ENCODE peak calls at places on chromosomes 1 and 21, in five cellular contexts. One of them, this sample, is unnamed.
A peak's percentile ranks its signal among the peaks of the same experiment; 100 is the strongest.

GRCh38 chr1:19101244-19101643 is 108.8 kb downstream of the UBR4 start:
- DNase-seq in endodermal cell: no peak
- DNase-seq in CD4-positive, CD25-positive, alpha-beta regulatory T cell: no peak
- DNase-seq in ovary: no peak
- DNase-seq in thoracic aorta: no peak
- DNase-seq in this sample: no peak

GRCh38 chr1:199046618-199047017 is 407.8 kb downstream of the PTPRC start:
- DNase-seq in ovary: no peak
- DNase-seq in thoracic aorta: no peak
- DNase-seq in CD4-positive, CD25-positive, alpha-beta regulatory T cell: no peak
- DNase-seq in endodermal cell: no peak
- DNase-seq in this sample: no peak

GRCh38 chr1:197391303-197392226 is 123.5 kb downstream of the CRB1 start:
- DNase-seq in endodermal cell: no peak
- DNase-seq in CD4-positive, CD25-positive, alpha-beta regulatory T cell: peak; percentile 50
- DNase-seq in thoracic aorta: no peak
- DNase-seq in ovary: no peak
- DNase-seq in this sample: no peak

GRCh38 chr1:246333855-246334254 is 173.2 kb downstream of the SMYD3 start:
- DNase-seq in CD4-positive, CD25-positive, alpha-beta regulatory T cell: no peak
- DNase-seq in endodermal cell: no peak
- DNase-seq in ovary: no peak
- DNase-seq in thoracic aorta: no peak
- DNase-seq in this sample: no peak

GRCh38 chr1:161001537-161001936 is 19.4 kb downstream of the F11R start:
- DNase-seq in endodermal cell: no peak
- DNase-seq in ovary: no peak
- DNase-seq in CD4-positive, CD25-positive, alpha-beta regulatory T cell: no peak
- DNase-seq in thoracic aorta: no peak
- DNase-seq in this sample: no peak

GRCh38 chr1:241479294-241479693 is 40.3 kb downstream of the FH start:
- DNase-seq in ovary: no peak
- DNase-seq in endodermal cell: no peak
- DNase-seq in thoracic aorta: no peak
- DNase-seq in CD4-positive, CD25-positive, alpha-beta regulatory T cell: no peak
- DNase-seq in this sample: no peak

GRCh38 chr1:248359415-248359814 is 2.0 kb upstream of the OR2T4 start:
- DNase-seq in ovary: no peak
- DNase-seq in thoracic aorta: no peak
- DNase-seq in CD4-positive, CD25-positive, alpha-beta regulatory T cell: no peak
- DNase-seq in endodermal cell: no peak
- DNase-seq in this sample: no peak

GRCh38 chr1:27027575-27028250 is 15.1 kb upstream of the TENT5B start:
- DNase-seq in ovary: no peak
- DNase-seq in endodermal cell: no peak
- DNase-seq in thoracic aorta: no peak
- DNase-seq in CD4-positive, CD25-positive, alpha-beta regulatory T cell: no peak
- DNase-seq in this sample: no peak

GRCh38 chr1:171166361-171166760 is 18.7 kb upstream of the FMO2 start:
- DNase-seq in thoracic aorta: no peak
- DNase-seq in endodermal cell: no peak
- DNase-seq in ovary: no peak
- DNase-seq in CD4-positive, CD25-positive, alpha-beta regulatory T cell: no peak
- DNase-seq in this sample: no peak

GRCh38 chr21:34612056-34612455 is 2.9 kb downstream of the RCAN1 start:
- DNase-seq in endodermal cell: no peak
- DNase-seq in thoracic aorta: no peak
- DNase-seq in CD4-positive, CD25-positive, alpha-beta regulatory T cell: no peak
- DNase-seq in ovary: no peak
- DNase-seq in this sample: no peak

GRCh38 chr1:47178665-47179022 is 11.2 kb downstream of the PDZK1IP1 start:
- DNase-seq in thoracic aorta: no peak
- DNase-seq in ovary: no peak
- DNase-seq in CD4-positive, CD25-positive, alpha-beta regulatory T cell: no peak
- DNase-seq in endodermal cell: no peak
- DNase-seq in this sample: no peak

GRCh38 chr1:98870959-98871903 is 133.4 kb downstream of the PLPPR5 start:
- DNase-seq in ovary: no peak
- DNase-seq in CD4-positive, CD25-positive, alpha-beta regulatory T cell: peak; percentile 91
- DNase-seq in endodermal cell: no peak
- DNase-seq in thoracic aorta: no peak
- DNase-seq in this sample: no peak

GRCh38 chr1:210723646-210724045 is 394.9 kb downstream of the HHAT start:
- DNase-seq in CD4-positive, CD25-positive, alpha-beta regulatory T cell: no peak
- DNase-seq in thoracic aorta: no peak
- DNase-seq in endodermal cell: no peak
- DNase-seq in ovary: no peak
- DNase-seq in this sample: no peak

GRCh38 chr1:18534810-18535205 is 54.1 kb downstream of the KLHDC7A start:
- DNase-seq in thoracic aorta: no peak
- DNase-seq in ovary: no peak
- DNase-seq in CD4-positive, CD25-positive, alpha-beta regulatory T cell: no peak
- DNase-seq in endodermal cell: peak; percentile 21
- DNase-seq in this sample: no peak

GRCh38 chr1:168691541-168691940 is 37.5 kb downstream of the DPT start:
- DNase-seq in CD4-positive, CD25-positive, alpha-beta regulatory T cell: no peak
- DNase-seq in thoracic aorta: no peak
- DNase-seq in ovary: no peak
- DNase-seq in endodermal cell: no peak
- DNase-seq in this sample: no peak

GRCh38 chr1:100397681-100398080 is 45.4 kb downstream of the CDC14A start:
- DNase-seq in thoracic aorta: no peak
- DNase-seq in CD4-positive, CD25-positive, alpha-beta regulatory T cell: no peak
- DNase-seq in ovary: no peak
- DNase-seq in endodermal cell: no peak
- DNase-seq in this sample: no peak

GRCh38 chr21:41425954-41426655 is at the start of gene MX1:
- DNase-seq in endodermal cell: peak; percentile 75
- DNase-seq in CD4-positive, CD25-positive, alpha-beta regulatory T cell: peak; percentile 88
- DNase-seq in ovary: peak; percentile 76
- DNase-seq in thoracic aorta: no peak
- DNase-seq in this sample: peak; percentile 70

GRCh38 chr1:151398691-151399065 is 695 bp upstream of the PSMB4 start:
- DNase-seq in ovary: no peak
- DNase-seq in thoracic aorta: no peak
- DNase-seq in CD4-positive, CD25-positive, alpha-beta regulatory T cell: no peak
- DNase-seq in endodermal cell: no peak
- DNase-seq in this sample: no peak

GRCh38 chr1:24867064-24867870 is 62.8 kb downstream of the RUNX3 start:
- DNase-seq in CD4-positive, CD25-positive, alpha-beta regulatory T cell: no peak
- DNase-seq in endodermal cell: no peak
- DNase-seq in ovary: no peak
- DNase-seq in thoracic aorta: no peak
- DNase-seq in this sample: no peak

GRCh38 chr1:198253668-198254067 is 96.9 kb downstream of the NEK7 start:
- DNase-seq in endodermal cell: no peak
- DNase-seq in CD4-positive, CD25-positive, alpha-beta regulatory T cell: no peak
- DNase-seq in ovary: no peak
- DNase-seq in thoracic aorta: no peak
- DNase-seq in this sample: no peak

GRCh38 chr1:226549937-226550670 is 1.5 kb downstream of the STUM start:
- DNase-seq in thoracic aorta: no peak
- DNase-seq in ovary: peak; percentile 58
- DNase-seq in CD4-positive, CD25-positive, alpha-beta regulatory T cell: peak; percentile 9
- DNase-seq in endodermal cell: peak; percentile 78
- DNase-seq in this sample: peak; percentile 64

GRCh38 chr1:230787471-230787870 is 40.3 kb downstream of the CAPN9 start:
- DNase-seq in endodermal cell: peak; percentile 20
- DNase-seq in ovary: no peak
- DNase-seq in thoracic aorta: no peak
- DNase-seq in CD4-positive, CD25-positive, alpha-beta regulatory T cell: no peak
- DNase-seq in this sample: no peak

GRCh38 chr1:43653339-43653738 is 3.4 kb downstream of the KDM4A start:
- DNase-seq in CD4-positive, CD25-positive, alpha-beta regulatory T cell: no peak
- DNase-seq in ovary: no peak
- DNase-seq in endodermal cell: peak; percentile 86
- DNase-seq in thoracic aorta: no peak
- DNase-seq in this sample: peak; percentile 53

GRCh38 chr1:61749574-61749973 is 7.3 kb downstream of the PATJ start:
- DNase-seq in ovary: no peak
- DNase-seq in CD4-positive, CD25-positive, alpha-beta regulatory T cell: no peak
- DNase-seq in thoracic aorta: no peak
- DNase-seq in endodermal cell: no peak
- DNase-seq in this sample: no peak

GRCh38 chr1:192376387-192376786 is 59.6 kb downstream of the RGS21 start:
- DNase-seq in thoracic aorta: no peak
- DNase-seq in CD4-positive, CD25-positive, alpha-beta regulatory T cell: no peak
- DNase-seq in endodermal cell: no peak
- DNase-seq in ovary: no peak
- DNase-seq in this sample: no peak

GRCh38 chr1:230498704-230499103 is 72.6 kb upstream of the PGBD5 start:
- DNase-seq in thoracic aorta: no peak
- DNase-seq in endodermal cell: no peak
- DNase-seq in ovary: no peak
- DNase-seq in CD4-positive, CD25-positive, alpha-beta regulatory T cell: no peak
- DNase-seq in this sample: no peak

GRCh38 chr1:156926175-156926574 is 5.7 kb downstream of the LRRC71 start:
- DNase-seq in ovary: no peak
- DNase-seq in thoracic aorta: no peak
- DNase-seq in CD4-positive, CD25-positive, alpha-beta regulatory T cell: no peak
- DNase-seq in endodermal cell: no peak
- DNase-seq in this sample: peak; percentile 79

GRCh38 chr1:232667781-232668101 is 37.8 kb upstream of the SIPA1L2 start:
- DNase-seq in thoracic aorta: no peak
- DNase-seq in ovary: no peak
- DNase-seq in endodermal cell: no peak
- DNase-seq in CD4-positive, CD25-positive, alpha-beta regulatory T cell: no peak
- DNase-seq in this sample: no peak

GRCh38 chr1:113809651-113810602 is 2.3 kb downstream of the RSBN1 start:
- DNase-seq in CD4-positive, CD25-positive, alpha-beta regulatory T cell: no peak
- DNase-seq in thoracic aorta: no peak
- DNase-seq in endodermal cell: no peak
- DNase-seq in ovary: no peak
- DNase-seq in this sample: no peak

GRCh38 chr1:150005606-150006005 is 4.9 kb downstream of the OTUD7B start:
- DNase-seq in thoracic aorta: no peak
- DNase-seq in ovary: no peak
- DNase-seq in endodermal cell: no peak
- DNase-seq in CD4-positive, CD25-positive, alpha-beta regulatory T cell: no peak
- DNase-seq in this sample: no peak

GRCh38 chr1:52554756-52555155 is 1.9 kb upstream of the TUT4 start:
- DNase-seq in thoracic aorta: no peak
- DNase-seq in ovary: no peak
- DNase-seq in CD4-positive, CD25-positive, alpha-beta regulatory T cell: no peak
- DNase-seq in endodermal cell: peak; percentile 46
- DNase-seq in this sample: no peak

GRCh38 chr1:46171351-46171750 is 3.5 kb upstream of the TSPAN1 start:
- DNase-seq in CD4-positive, CD25-positive, alpha-beta regulatory T cell: no peak
- DNase-seq in thoracic aorta: no peak
- DNase-seq in ovary: no peak
- DNase-seq in endodermal cell: no peak
- DNase-seq in this sample: no peak

DNA sequence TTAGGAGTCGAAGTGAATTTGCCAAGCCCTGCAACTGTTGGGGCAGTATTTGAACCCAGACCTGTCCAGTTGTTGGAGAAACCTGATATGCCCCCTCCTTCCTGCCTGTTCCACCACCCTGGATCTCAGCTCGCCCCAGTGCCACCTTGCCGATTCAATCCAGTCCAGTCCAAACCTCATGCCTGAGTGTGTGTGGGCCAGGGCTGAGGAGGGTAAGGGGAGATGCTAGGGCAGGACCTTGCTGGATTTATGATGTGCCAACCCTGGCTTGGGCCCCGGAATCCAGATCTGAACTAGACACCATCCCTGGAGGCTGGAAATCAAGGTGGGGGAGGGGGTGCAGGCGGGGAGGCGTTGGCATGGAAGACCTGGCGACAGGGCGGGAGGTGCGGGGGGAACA is 98.9 kb upstream of the WNT4 start:
- DNase-seq in thoracic aorta: no peak
- DNase-seq in ovary: no peak
- DNase-seq in endodermal cell: no peak
- DNase-seq in CD4-positive, CD25-positive, alpha-beta regulatory T cell: no peak
- DNase-seq in this sample: no peak
- H3K27ac ChIP-seq in thoracic aorta: no peak overlapping the region
- H3K27ac ChIP-seq in ovary: no peak overlapping the region
- H3K27ac ChIP-seq in endodermal cell: no peak overlapping the region
- H3K27ac ChIP-seq in CD4-positive, CD25-positive, alpha-beta regulatory T cell: no peak overlapping the region
- H3K27ac ChIP-seq in this sample: no peak overlapping the region

DNA sequence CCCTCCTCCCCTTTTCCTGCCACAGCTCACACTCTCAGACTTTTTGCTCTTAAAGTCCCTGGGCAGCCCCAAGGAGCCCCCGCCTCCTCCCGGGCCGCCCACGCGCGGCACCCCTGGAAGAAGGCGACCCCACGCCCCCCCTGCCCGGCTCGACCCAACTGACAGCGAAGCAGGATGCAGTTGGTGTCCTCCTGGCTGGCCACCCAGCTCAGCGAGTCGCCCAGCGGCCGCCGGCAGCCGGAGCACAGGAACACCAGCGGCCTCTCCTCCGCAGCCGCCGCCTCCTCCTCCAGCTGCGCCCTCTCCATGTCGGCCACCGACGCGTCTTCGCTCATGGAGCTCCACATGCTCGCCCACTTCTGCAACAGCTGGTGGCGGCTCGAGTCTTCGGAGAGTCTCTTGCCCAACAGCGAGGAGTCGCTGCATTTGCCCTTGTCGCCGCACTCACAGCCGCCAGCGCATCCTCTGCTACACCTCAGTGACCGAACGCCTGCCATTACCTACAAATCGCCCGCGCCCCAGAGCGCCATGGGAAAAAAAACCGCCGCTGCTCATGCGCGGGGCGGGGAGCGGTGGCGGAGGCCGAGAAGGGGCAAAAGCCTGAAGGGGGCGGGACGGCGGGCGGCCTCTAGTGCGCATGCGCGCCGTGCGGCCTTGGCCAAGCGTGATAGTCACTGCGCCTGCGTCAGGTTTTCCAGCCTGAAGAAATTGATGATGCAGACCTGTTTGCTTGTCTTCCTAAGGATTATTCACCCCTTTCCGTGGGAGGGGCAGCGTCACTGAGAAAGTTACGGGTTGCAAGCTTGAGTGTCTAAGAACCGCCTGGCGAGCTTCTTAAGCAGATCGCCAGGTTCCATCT is at the start of gene MIS18A:
- DNase-seq in ovary: peak; percentile 97
- DNase-seq in thoracic aorta: peak; percentile 84
- DNase-seq in CD4-positive, CD25-positive, alpha-beta regulatory T cell: peak; percentile 95
- DNase-seq in endodermal cell: peak; percentile 98
- DNase-seq in this sample: peak; percentile 92
- H3K27ac ChIP-seq in ovary: peak within 1 kb of the TSS; percentile 57
- H3K27ac ChIP-seq in thoracic aorta: peak within 1 kb of the TSS; percentile 67
- H3K27ac ChIP-seq in CD4-positive, CD25-positive, alpha-beta regulatory T cell: peak within 1 kb of the TSS; percentile 66
- H3K27ac ChIP-seq in endodermal cell: peak within 1 kb of the TSS; percentile 70
- H3K27ac ChIP-seq in this sample: peak within 1 kb of the TSS; percentile 16

GRCh38 chr1:212290608-212291007 is 5.4 kb downstream of the PPP2R5A start:
- DNase-seq in thoracic aorta: no peak
- DNase-seq in ovary: no peak
- DNase-seq in CD4-positive, CD25-positive, alpha-beta regulatory T cell: no peak
- DNase-seq in endodermal cell: no peak
- DNase-seq in this sample: no peak
- H3K27ac ChIP-seq in thoracic aorta: peak overlapping the region; percentile 37
- H3K27ac ChIP-seq in ovary: no peak overlapping the region
- H3K27ac ChIP-seq in CD4-positive, CD25-positive, alpha-beta regulatory T cell: no peak overlapping the region
- H3K27ac ChIP-seq in endodermal cell: no peak overlapping the region
- H3K27ac ChIP-seq in this sample: no peak overlapping the region

DNA sequence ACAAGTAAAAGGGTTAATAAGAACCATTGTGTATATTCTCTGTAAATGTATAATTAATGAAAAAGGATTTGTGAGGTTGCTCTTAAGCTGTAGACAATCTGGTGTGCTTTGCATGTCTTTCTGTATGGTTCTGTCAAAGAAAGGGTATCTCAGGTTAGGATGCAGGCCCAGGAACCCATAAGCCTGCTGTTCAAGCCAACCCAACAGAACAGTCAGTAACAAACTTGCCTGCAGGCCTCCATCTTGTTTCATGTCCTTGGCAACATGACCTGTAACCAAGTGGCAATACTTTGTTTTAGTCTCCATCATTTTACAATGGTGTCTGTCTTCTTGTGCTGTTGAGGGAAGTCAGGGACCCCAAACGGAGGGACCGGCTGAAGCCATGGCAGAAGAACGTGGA is 29.2 kb downstream of the CBR1 start:
- DNase-seq in thoracic aorta: no peak
- DNase-seq in CD4-positive, CD25-positive, alpha-beta regulatory T cell: no peak
- DNase-seq in ovary: no peak
- DNase-seq in endodermal cell: no peak
- DNase-seq in this sample: no peak
- H3K27ac ChIP-seq in thoracic aorta: no peak overlapping the region
- H3K27ac ChIP-seq in CD4-positive, CD25-positive, alpha-beta regulatory T cell: no peak overlapping the region
- H3K27ac ChIP-seq in ovary: no peak overlapping the region
- H3K27ac ChIP-seq in endodermal cell: no peak overlapping the region
- H3K27ac ChIP-seq in this sample: no peak overlapping the region